ENCODE peak calls at places on chromosome 20, in nine cellular contexts. One of them, this sample, is unnamed.

GRCh38 chr20:40997116-40997515 is 31.5 kb upstream of the TOP1 start:
- DNase-seq in lower leg skin: no peak
- DNase-seq in Peyer's patch: no peak
- DNase-seq in GM12892: no peak
- DNase-seq in ovary: no peak
- DNase-seq in K562: no peak
- DNase-seq in stomach: no peak
- DNase-seq in body of pancreas: no peak
- DNase-seq in H54: no peak
- DNase-seq in this sample: no peak

GRCh38 chr20:21713901-21714296 is 8.4 kb downstream of the PAX1 start:
- DNase-seq in stomach: no peak
- DNase-seq in lower leg skin: no peak
- DNase-seq in H54: no peak
- DNase-seq in ovary: no peak
- DNase-seq in GM12892: no peak
- DNase-seq in K562: no peak
- DNase-seq in Peyer's patch: no peak
- DNase-seq in body of pancreas: no peak
- DNase-seq in this sample: no peak

GRCh38 chr20:4633780-4634179 is 87.9 kb upstream of the PRND start:
- DNase-seq in Peyer's patch: no peak
- DNase-seq in lower leg skin: no peak
- DNase-seq in GM12892: no peak
- DNase-seq in body of pancreas: peak
- DNase-seq in stomach: no peak
- DNase-seq in H54: peak
- DNase-seq in K562: no peak
- DNase-seq in ovary: no peak
- DNase-seq in this sample: no peak

GRCh38 chr20:46979603-46980241 is 85.1 kb downstream of the EYA2 start:
- DNase-seq in stomach: no peak
- DNase-seq in K562: no peak
- DNase-seq in GM12892: no peak
- DNase-seq in lower leg skin: peak
- DNase-seq in body of pancreas: no peak
- DNase-seq in H54: no peak
- DNase-seq in ovary: no peak
- DNase-seq in Peyer's patch: no peak
- DNase-seq in this sample: no peak

GRCh38 chr20:20820104-20820503 is 107.7 kb upstream of the RALGAPA2 start:
- DNase-seq in body of pancreas: peak
- DNase-seq in Peyer's patch: no peak
- DNase-seq in K562: peak
- DNase-seq in GM12892: no peak
- DNase-seq in ovary: no peak
- DNase-seq in lower leg skin: no peak
- DNase-seq in stomach: peak
- DNase-seq in H54: no peak
- DNase-seq in this sample: peak

GRCh38 chr20:19911810-19912382 is 105.3 kb upstream of the NAA20 start:
- DNase-seq in K562: no peak
- DNase-seq in ovary: no peak
- DNase-seq in lower leg skin: no peak
- DNase-seq in H54: no peak
- DNase-seq in stomach: no peak
- DNase-seq in body of pancreas: no peak
- DNase-seq in GM12892: no peak
- DNase-seq in Peyer's patch: no peak
- DNase-seq in this sample: no peak

GRCh38 chr20:50399917-50400704 is 110.1 kb upstream of the PTPN1 start:
- DNase-seq in stomach: peak
- DNase-seq in GM12892: no peak
- DNase-seq in Peyer's patch: no peak
- DNase-seq in ovary: no peak
- DNase-seq in H54: no peak
- DNase-seq in lower leg skin: no peak
- DNase-seq in body of pancreas: no peak
- DNase-seq in K562: no peak
- DNase-seq in this sample: peak

GRCh38 chr20:63076421-63076820 is 69.7 kb upstream of the BHLHE23 start:
- DNase-seq in stomach: no peak
- DNase-seq in GM12892: no peak
- DNase-seq in body of pancreas: no peak
- DNase-seq in K562: no peak
- DNase-seq in H54: no peak
- DNase-seq in Peyer's patch: no peak
- DNase-seq in lower leg skin: peak
- DNase-seq in ovary: no peak
- DNase-seq in this sample: no peak

GRCh38 chr20:44079968-44080560 is 106.9 kb downstream of the JPH2 start:
- DNase-seq in body of pancreas: no peak
- DNase-seq in Peyer's patch: no peak
- DNase-seq in lower leg skin: peak
- DNase-seq in stomach: no peak
- DNase-seq in K562: no peak
- DNase-seq in GM12892: no peak
- DNase-seq in ovary: no peak
- DNase-seq in H54: no peak
- DNase-seq in this sample: no peak

GRCh38 chr20:50356522-50356880 is 153.7 kb upstream of the PTPN1 start:
- DNase-seq in stomach: no peak
- DNase-seq in ovary: peak
- DNase-seq in GM12892: no peak
- DNase-seq in K562: no peak
- DNase-seq in Peyer's patch: no peak
- DNase-seq in H54: no peak
- DNase-seq in lower leg skin: no peak
- DNase-seq in body of pancreas: no peak
- DNase-seq in this sample: no peak

GRCh38 chr20:10798811-10799210 is 125.0 kb upstream of the JAG1 start:
- DNase-seq in ovary: no peak
- DNase-seq in K562: no peak
- DNase-seq in H54: peak
- DNase-seq in stomach: no peak
- DNase-seq in body of pancreas: no peak
- DNase-seq in Peyer's patch: no peak
- DNase-seq in GM12892: no peak
- DNase-seq in lower leg skin: no peak
- DNase-seq in this sample: no peak

GRCh38 chr20:42482808-42483207 is 706.9 kb downstream of the PTPRT start:
- DNase-seq in H54: no peak
- DNase-seq in ovary: no peak
- DNase-seq in lower leg skin: no peak
- DNase-seq in stomach: no peak
- DNase-seq in Peyer's patch: no peak
- DNase-seq in K562: no peak
- DNase-seq in body of pancreas: no peak
- DNase-seq in GM12892: no peak
- DNase-seq in this sample: no peak

GRCh38 chr20:54178256-54178655 is 4.5 kb upstream of the CYP24A1 start:
- DNase-seq in ovary: no peak
- DNase-seq in K562: no peak
- DNase-seq in Peyer's patch: no peak
- DNase-seq in H54: no peak
- DNase-seq in stomach: no peak
- DNase-seq in body of pancreas: no peak
- DNase-seq in lower leg skin: no peak
- DNase-seq in GM12892: no peak
- DNase-seq in this sample: no peak

GRCh38 chr20:42754713-42755112 is 435.0 kb downstream of the PTPRT start:
- DNase-seq in Peyer's patch: no peak
- DNase-seq in lower leg skin: no peak
- DNase-seq in GM12892: no peak
- DNase-seq in body of pancreas: no peak
- DNase-seq in K562: no peak
- DNase-seq in H54: no peak
- DNase-seq in stomach: no peak
- DNase-seq in ovary: no peak
- DNase-seq in this sample: no peak

GRCh38 chr20:10558635-10559187 is 115.1 kb downstream of the JAG1 start:
- DNase-seq in body of pancreas: no peak
- DNase-seq in lower leg skin: no peak
- DNase-seq in Peyer's patch: no peak
- DNase-seq in ovary: no peak
- DNase-seq in K562: no peak
- DNase-seq in GM12892: no peak
- DNase-seq in H54: no peak
- DNase-seq in stomach: no peak
- DNase-seq in this sample: no peak

GRCh38 chr20:17961600-17961965 is 7.0 kb downstream of the SNX5 start:
- DNase-seq in Peyer's patch: no peak
- DNase-seq in lower leg skin: no peak
- DNase-seq in K562: no peak
- DNase-seq in GM12892: no peak
- DNase-seq in ovary: no peak
- DNase-seq in body of pancreas: no peak
- DNase-seq in stomach: no peak
- DNase-seq in H54: no peak
- DNase-seq in this sample: no peak

GRCh38 chr20:17963114-17963897 is 5.3 kb downstream of the SNX5 start:
- DNase-seq in GM12892: no peak
- DNase-seq in H54: no peak
- DNase-seq in K562: no peak
- DNase-seq in body of pancreas: no peak
- DNase-seq in lower leg skin: no peak
- DNase-seq in stomach: no peak
- DNase-seq in Peyer's patch: no peak
- DNase-seq in ovary: no peak
- DNase-seq in this sample: no peak

GRCh38 chr20:17959257-17959627 is 9.4 kb downstream of the SNX5 start:
- DNase-seq in K562: no peak
- DNase-seq in stomach: no peak
- DNase-seq in body of pancreas: no peak
- DNase-seq in lower leg skin: no peak
- DNase-seq in ovary: no peak
- DNase-seq in Peyer's patch: no peak
- DNase-seq in GM12892: no peak
- DNase-seq in H54: no peak
- DNase-seq in this sample: no peak

GRCh38 chr20:17958326-17959256 is 10.0 kb downstream of the SNX5 start:
- DNase-seq in H54: no peak
- DNase-seq in lower leg skin: no peak
- DNase-seq in GM12892: no peak
- DNase-seq in stomach: no peak
- DNase-seq in Peyer's patch: no peak
- DNase-seq in K562: peak
- DNase-seq in ovary: no peak
- DNase-seq in body of pancreas: no peak
- DNase-seq in this sample: no peak

GRCh38 chr20:17960927-17961599 is 7.5 kb downstream of the SNX5 start:
- DNase-seq in K562: no peak
- DNase-seq in stomach: no peak
- DNase-seq in Peyer's patch: no peak
- DNase-seq in lower leg skin: no peak
- DNase-seq in ovary: peak
- DNase-seq in body of pancreas: no peak
- DNase-seq in GM12892: no peak
- DNase-seq in H54: no peak
- DNase-seq in this sample: no peak
- TF ChIP-seq POLR2A in K562: no peak
- TF ChIP-seq POLR2A in stomach: no peak
- TF ChIP-seq POLR2A in Peyer's patch: no peak
- TF ChIP-seq POLR2A in lower leg skin: no peak
- TF ChIP-seq POLR2A in ovary: no peak
- TF ChIP-seq POLR2A in body of pancreas: no peak
- TF ChIP-seq POLR2A in GM12892: peak
- TF ChIP-seq POLR2A in H54: no peak
- TF ChIP-seq POLR2A in this sample: no peak

GRCh38 chr20:59042151-59042795 is at the start of gene PRELID3B:
- DNase-seq in H54: no peak
- DNase-seq in Peyer's patch: peak
- DNase-seq in stomach: no peak
- DNase-seq in body of pancreas: peak
- DNase-seq in GM12892: no peak
- DNase-seq in lower leg skin: peak
- DNase-seq in K562: peak
- DNase-seq in ovary: no peak
- DNase-seq in this sample: no peak
- TF ChIP-seq POLR2A in H54: no peak
- TF ChIP-seq POLR2A in Peyer's patch: peak
- TF ChIP-seq POLR2A in stomach: no peak
- TF ChIP-seq POLR2A in body of pancreas: peak
- TF ChIP-seq POLR2A in GM12892: peak
- TF ChIP-seq POLR2A in lower leg skin: no peak
- TF ChIP-seq POLR2A in K562: peak
- TF ChIP-seq POLR2A in ovary: peak
- TF ChIP-seq POLR2A in this sample: no peak

GRCh38 chr20:61539706-61540360 is 287.8 kb downstream of the CDH4 start:
- DNase-seq in lower leg skin: no peak
- DNase-seq in ovary: no peak
- DNase-seq in Peyer's patch: no peak
- DNase-seq in K562: no peak
- DNase-seq in stomach: no peak
- DNase-seq in H54: no peak
- DNase-seq in GM12892: no peak
- DNase-seq in body of pancreas: no peak
- DNase-seq in this sample: no peak
- TF ChIP-seq POLR2A in lower leg skin: no peak
- TF ChIP-seq POLR2A in ovary: no peak
- TF ChIP-seq POLR2A in Peyer's patch: no peak
- TF ChIP-seq POLR2A in K562: no peak
- TF ChIP-seq POLR2A in stomach: no peak
- TF ChIP-seq POLR2A in H54: no peak
- TF ChIP-seq POLR2A in GM12892: no peak
- TF ChIP-seq POLR2A in body of pancreas: no peak
- TF ChIP-seq POLR2A in this sample: no peak

GRCh38 chr20:48694466-48694865 is 133.3 kb downstream of the PREX1 start:
- DNase-seq in GM12892: no peak
- DNase-seq in body of pancreas: no peak
- DNase-seq in lower leg skin: no peak
- DNase-seq in Peyer's patch: no peak
- DNase-seq in H54: no peak
- DNase-seq in stomach: no peak
- DNase-seq in ovary: no peak
- DNase-seq in K562: no peak
- DNase-seq in this sample: no peak

GRCh38 chr20:48695738-48696137 is 132.1 kb downstream of the PREX1 start:
- DNase-seq in K562: no peak
- DNase-seq in GM12892: no peak
- DNase-seq in H54: no peak
- DNase-seq in stomach: no peak
- DNase-seq in body of pancreas: no peak
- DNase-seq in lower leg skin: no peak
- DNase-seq in ovary: no peak
- DNase-seq in Peyer's patch: no peak
- DNase-seq in this sample: no peak

GRCh38 chr20:48697845-48698491 is 129.8 kb downstream of the PREX1 start:
- DNase-seq in body of pancreas: peak
- DNase-seq in GM12892: no peak
- DNase-seq in K562: no peak
- DNase-seq in stomach: peak
- DNase-seq in ovary: peak
- DNase-seq in Peyer's patch: peak
- DNase-seq in lower leg skin: no peak
- DNase-seq in H54: peak
- DNase-seq in this sample: peak

GRCh38 chr20:48698507-48699267 is 129.1 kb downstream of the PREX1 start:
- DNase-seq in stomach: no peak
- DNase-seq in lower leg skin: no peak
- DNase-seq in ovary: no peak
- DNase-seq in Peyer's patch: peak
- DNase-seq in body of pancreas: no peak
- DNase-seq in GM12892: no peak
- DNase-seq in K562: peak
- DNase-seq in H54: no peak
- DNase-seq in this sample: no peak

GRCh38 chr20:48695255-48695654 is 132.5 kb downstream of the PREX1 start:
- DNase-seq in Peyer's patch: no peak
- DNase-seq in K562: no peak
- DNase-seq in lower leg skin: no peak
- DNase-seq in GM12892: no peak
- DNase-seq in H54: no peak
- DNase-seq in body of pancreas: peak
- DNase-seq in stomach: peak
- DNase-seq in ovary: no peak
- DNase-seq in this sample: no peak
- TF ChIP-seq POLR2A in Peyer's patch: no peak
- TF ChIP-seq POLR2A in K562: no peak
- TF ChIP-seq POLR2A in lower leg skin: no peak
- TF ChIP-seq POLR2A in GM12892: no peak
- TF ChIP-seq POLR2A in H54: no peak
- TF ChIP-seq POLR2A in body of pancreas: no peak
- TF ChIP-seq POLR2A in stomach: no peak
- TF ChIP-seq POLR2A in ovary: no peak
- TF ChIP-seq POLR2A in this sample: no peak